ENCODE peak calls at places on chromosomes 1 and 21, in eight cellular contexts. P is lower lobe of right lung; D is right atrium auricular region; Q is BE2C; B is tibial nerve; E is mucosa of descending colon; R is breast epithelium; Z is CD8-positive, alpha-beta T cell. T is an unnamed sample. For H3K9me3 and H3K4me1, the result is how much of the 10 kb centered on the place peaks cover.

GRCh38 chr1:204506969-204507316 is 9.3 kb upstream of the MDM4 start:
- DNase-seq in R (peak), P (no peak), D (peak), Z (peak), E (peak), B (peak), Q (peak), T (peak)

GRCh38 chr1:161858271-161858670 is 92.2 kb downstream of the ATF6 start:
- DNase-seq in B (no peak), P (no peak), R (no peak), Z (no peak), D (no peak), Q (no peak), E (no peak), T (no peak)

GRCh38 chr1:6545276-6545934 is 8.9 kb downstream of the NOL9 start:
- DNase-seq in Z (peak), E (no peak), P (no peak), D (no peak), R (no peak), Q (no peak), B (no peak), T (no peak)

GRCh38 chr1:29981586-29982239 is 741.7 kb downstream of the MATN1 start:
- DNase-seq in B (no peak), Z (no peak), E (no peak), Q (no peak), D (no peak), P (no peak), R (no peak), T (no peak)

GRCh38 chr1:161198206-161198876 is 513 bp downstream of the ADAMTS4 start:
- DNase-seq in D (no peak), R (peak), Z (no peak), Q (peak), E (no peak), P (no peak), B (no peak), T (no peak)

GRCh38 chr1:8169364-8170058 is 143.4 kb upstream of the ERRFI1 start:
- DNase-seq in B (peak), Q (peak), D (peak), P (no peak), E (no peak), R (peak), Z (peak), T (peak)

GRCh38 chr1:198497326-198498220 is 42.9 kb downstream of the ATP6V1G3 start:
- DNase-seq in Z (no peak), B (no peak), E (no peak), R (no peak), Q (no peak), P (no peak), D (no peak), T (no peak)

GRCh38 chr21:35190201-35190701 is 141.1 kb upstream of the RUNX1 start:
- DNase-seq in Z (no peak), P (no peak), E (no peak), D (no peak), Q (no peak), R (peak), B (no peak), T (no peak)

GRCh38 chr1:203051841-203052324 is 25.6 kb downstream of the PPFIA4 start:
- DNase-seq in Q (peak), B (no peak), Z (no peak), D (no peak), P (no peak), R (no peak), E (no peak), T (no peak)

GRCh38 chr1:29478046-29478791 is 241.9 kb downstream of the PTPRU start:
- DNase-seq in Z (no peak), R (no peak), D (no peak), E (no peak), Q (no peak), P (no peak), B (no peak), T (no peak)

GRCh38 chr1:22379566-22379965 is 72.1 kb upstream of the ZBTB40 start:
- DNase-seq in Q (no peak), E (no peak), B (no peak), Z (no peak), R (no peak), D (no peak), P (no peak), T (no peak)

GRCh38 chr1:113153116-113153803 is 80.3 kb downstream of the LRIG2 start:
- DNase-seq in P (no peak), Q (peak), D (no peak), E (peak), B (no peak), R (no peak), Z (no peak), T (no peak)

DNA sequence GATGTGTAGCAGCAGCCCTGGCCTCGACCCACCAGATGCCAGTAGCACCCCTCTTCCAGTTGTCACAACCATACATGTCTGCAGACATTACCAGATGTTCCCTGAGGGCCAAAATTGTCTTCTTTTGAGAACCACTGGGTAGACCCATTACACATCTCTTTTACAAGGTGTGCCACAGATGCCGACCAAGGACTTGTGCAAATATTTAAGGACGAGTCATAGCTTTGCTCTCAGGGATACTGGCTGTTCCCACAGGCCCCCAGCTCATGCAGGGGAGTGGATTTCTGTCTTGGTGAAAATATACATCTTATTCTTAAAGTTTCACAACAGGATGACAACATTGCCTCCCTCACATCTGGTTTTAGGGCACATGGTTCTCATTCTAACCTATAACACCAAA is 59.4 kb upstream of the ZBTB18 start:
- DNase-seq in Q (no peak), Z (no peak), R (no peak), D (no peak), E (no peak), P (no peak), B (no peak), T (no peak)
- H3K9me3 ChIP-seq in Q (under half), Z (under half), R (under half), D (under half), E (under half), P (under half), B (under half), T (under half)

DNA sequence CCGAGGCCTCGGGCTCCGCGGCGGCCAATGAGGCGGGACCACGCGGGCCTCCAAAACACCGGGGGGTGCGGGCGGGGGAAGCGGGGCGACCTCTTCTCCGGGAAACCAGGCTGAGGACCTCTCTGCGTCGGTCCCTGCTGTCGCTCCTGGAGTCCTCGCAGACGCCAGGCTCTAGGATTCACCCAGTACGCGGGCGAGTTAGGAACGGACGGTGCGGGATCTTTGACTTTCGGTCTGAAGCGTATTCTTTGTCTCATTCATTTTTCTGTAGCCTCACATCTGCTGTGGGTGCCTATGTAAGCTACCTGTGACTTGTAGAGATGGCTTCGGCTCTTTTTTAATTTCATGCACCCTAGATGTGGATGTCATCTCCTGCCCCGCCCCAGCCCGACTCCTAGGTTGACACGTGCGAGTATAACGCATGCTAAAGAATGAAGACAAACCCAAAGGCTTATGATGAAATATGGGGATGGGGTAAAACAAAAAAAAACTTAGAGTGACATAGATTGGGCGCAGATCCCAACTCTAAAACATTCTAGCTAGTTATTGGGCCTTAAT is 480 bp upstream of the ERO1B start:
- DNase-seq in Q (no peak), B (peak), D (no peak), P (no peak), R (peak), E (no peak), Z (no peak), T (no peak)
- H3K4me1 ChIP-seq in Q (under half), B (under half), D (under half), P (under half), R (under half), E (under half), Z (under half), T (under half)

GRCh38 chr1:152823291-152823690 is 4.0 kb upstream of the LCE1A start:
- DNase-seq in D (no peak), Z (no peak), R (no peak), B (no peak), Q (no peak), P (no peak), E (no peak), T (no peak)
- H3K9me3 ChIP-seq in D (under half), Z (under half), R (under half), B (under half), Q (under half), P (under half), E (under half), T (under half)

GRCh38 chr1:27138368-27138767 is 16.6 kb downstream of the SLC9A1 start:
- DNase-seq in Z (no peak), D (no peak), P (no peak), Q (no peak), R (no peak), E (no peak), B (no peak), T (no peak)

GRCh38 chr1:27137022-27137542 is 17.8 kb downstream of the SLC9A1 start:
- DNase-seq in Z (peak), Q (no peak), B (peak), D (no peak), P (peak), E (peak), R (peak), T (no peak)

GRCh38 chr1:27135920-27136551 is 18.9 kb downstream of the SLC9A1 start:
- DNase-seq in Z (no peak), P (no peak), Q (no peak), E (no peak), D (no peak), B (no peak), R (no peak), T (no peak)

GRCh38 chr1:27138927-27139326 is 16.0 kb downstream of the SLC9A1 start:
- DNase-seq in R (no peak), Q (no peak), B (no peak), Z (no peak), E (no peak), D (no peak), P (no peak), T (no peak)

GRCh38 chr1:27137544-27138075 is 17.3 kb downstream of the SLC9A1 start:
- DNase-seq in B (no peak), E (peak), R (peak), Q (peak), Z (no peak), P (peak), D (no peak), T (no peak)
- H3K4me1 ChIP-seq in B (under half), E (half or more), R (under half), Q (under half), Z (under half), P (half or more), D (under half), T (under half)

GRCh38 chr1:227607336-227607898 is 44.1 kb downstream of the ZNF678 start:
- DNase-seq in B (no peak), Q (no peak), D (no peak), R (no peak), Z (no peak), P (no peak), E (no peak), T (no peak)
- H3K9me3 ChIP-seq in B (under half), Q (under half), D (under half), R (under half), Z (under half), P (under half), E (half or more), T (under half)

GRCh38 chr1:174160603-174161002 is 1.3 kb downstream of the RABGAP1L start:
- DNase-seq in E (no peak), Z (no peak), Q (no peak), R (no peak), D (no peak), P (no peak), B (no peak), T (no peak)
- H3K4me1 ChIP-seq in E (under half), Z (under half), Q (under half), R (under half), D (under half), P (under half), B (under half), T (under half)

GRCh38 chr1:170355267-170355801 is 176.6 kb upstream of the GORAB start:
- DNase-seq in D (no peak), P (no peak), B (no peak), Z (no peak), Q (no peak), R (no peak), E (no peak), T (no peak)

GRCh38 chr1:170356585-170356984 is 175.4 kb upstream of the GORAB start:
- DNase-seq in E (no peak), Z (no peak), D (no peak), B (no peak), R (no peak), Q (no peak), P (no peak), T (no peak)

GRCh38 chr1:170354679-170355078 is 177.3 kb upstream of the GORAB start:
- DNase-seq in Q (no peak), Z (no peak), R (no peak), B (no peak), E (no peak), D (no peak), P (no peak), T (no peak)

GRCh38 chr1:170357750-170358149 is 174.2 kb upstream of the GORAB start:
- DNase-seq in D (no peak), P (no peak), Q (no peak), R (no peak), B (no peak), E (no peak), Z (no peak), T (no peak)

GRCh38 chr1:170360601-170361000 is 171.4 kb upstream of the GORAB start:
- DNase-seq in Q (no peak), P (no peak), B (no peak), Z (no peak), D (no peak), R (no peak), E (no peak), T (no peak)
- H3K9me3 ChIP-seq in Q (under half), P (under half), B (under half), Z (under half), D (under half), R (under half), E (under half), T (under half)

GRCh38 chr1:119816407-119816806 is 5.1 kb upstream of the REG4 start:
- DNase-seq in E (no peak), D (no peak), B (no peak), Z (no peak), P (no peak), R (no peak), Q (no peak), T (peak)

GRCh38 chr1:119811428-119811827 is at the start of gene REG4:
- DNase-seq in B (no peak), Q (no peak), D (no peak), R (no peak), E (no peak), Z (no peak), P (no peak), T (no peak)

GRCh38 chr1:119815361-119815760 is 4.1 kb upstream of the REG4 start:
- DNase-seq in R (no peak), E (no peak), Q (no peak), P (no peak), D (no peak), B (no peak), Z (no peak), T (no peak)

GRCh38 chr1:119811985-119812557 is 811 bp upstream of the REG4 start:
- DNase-seq in Z (no peak), Q (no peak), P (no peak), E (no peak), R (no peak), B (no peak), D (no peak), T (no peak)

GRCh38 chr1:119814288-119814687 is 3.0 kb upstream of the REG4 start:
- DNase-seq in Q (no peak), B (no peak), E (no peak), R (no peak), D (no peak), P (no peak), Z (no peak), T (no peak)
- H3K4me1 ChIP-seq in Q (under half), B (under half), E (under half), R (under half), D (under half), P (under half), Z (under half), T (under half)

DNA sequence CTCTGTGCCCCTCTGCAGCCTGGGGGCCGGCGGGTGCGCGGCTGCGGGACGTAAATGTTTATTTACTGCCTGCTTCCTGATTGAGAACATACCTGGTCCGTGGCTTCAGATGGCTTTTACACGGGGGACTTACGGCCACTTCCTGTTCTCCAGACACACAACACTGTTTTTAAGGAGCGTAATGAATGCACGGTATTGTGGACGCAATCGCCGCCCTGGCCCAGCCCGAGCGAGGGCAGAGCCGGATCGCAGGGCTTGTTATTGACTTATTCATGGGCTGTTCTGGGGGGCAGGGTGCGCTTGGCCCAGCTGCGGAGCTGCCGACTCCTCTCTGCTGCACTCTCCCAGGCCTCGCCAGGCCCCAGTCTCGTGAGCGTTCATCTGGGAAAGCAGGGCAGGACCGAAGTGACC is 52.8 kb upstream of the ACTRT2 start:
- DNase-seq in D (no peak), B (no peak), E (no peak), Z (no peak), Q (no peak), R (no peak), P (no peak), T (no peak)
- H3K9me3 ChIP-seq in D (under half), B (under half), E (under half), Z (under half), Q (under half), R (under half), P (under half), T (under half)